ENCODE peak calls at places on chromosomes 13 and 19, in five cellular contexts. N, U, Y, K and B are unnamed samples.

GRCh38 chr13:113648218-113648615 is 9.8 kb downstream of the ATP4B start:
- DNase-seq in N (no peak), U (no peak), Y (no peak), K (no peak), B (no peak)

GRCh38 chr13:50994651-50995050 is 85.1 kb downstream of the RNASEH2B start:
- DNase-seq in N (no peak), U (no peak), Y (no peak), K (no peak), B (no peak)

GRCh38 chr13:60448907-60449510 is 52.0 kb downstream of the TDRD3 start:
- DNase-seq in N (no peak), U (peak), Y (no peak), K (no peak), B (no peak)

GRCh38 chr13:110470272-110471009 is 91.1 kb downstream of the RAB20 start:
- DNase-seq in N (no peak), U (no peak), Y (no peak), K (no peak), B (no peak)

GRCh38 chr19:2561221-2561620 is 85.3 kb downstream of the GADD45B start:
- DNase-seq in N (no peak), U (no peak), Y (no peak), K (no peak), B (no peak)

GRCh38 chr13:73737214-73737613 is 397.0 kb downstream of the KLF12 start:
- DNase-seq in N (no peak), U (no peak), Y (no peak), K (no peak), B (no peak)

GRCh38 chr19:6378036-6378435 is 2.3 kb upstream of the PSPN start:
- DNase-seq in N (no peak), U (no peak), Y (no peak), K (peak), B (peak)

GRCh38 chr13:106095919-106096318 is 439.5 kb downstream of the EFNB2 start:
- DNase-seq in N (no peak), U (no peak), Y (no peak), K (no peak), B (no peak)

GRCh38 chr13:99265823-99266426 is 7.7 kb upstream of the GPR18 start:
- DNase-seq in N (no peak), U (peak), Y (no peak), K (peak), B (peak)

GRCh38 chr19:19111138-19111835 is 27.0 kb downstream of the TMEM161A start:
- DNase-seq in N (no peak), U (no peak), Y (no peak), K (no peak), B (no peak)

GRCh38 chr19:12757544-12758274 is 6.1 kb downstream of the BEST2 start:
- DNase-seq in N (peak), U (peak), Y (peak), K (peak), B (peak)

GRCh38 chr19:56705939-56706338 is 34.4 kb upstream of the ZNF835 start:
- DNase-seq in N (no peak), U (no peak), Y (no peak), K (peak), B (no peak)